ENCODE peak calls at places on chromosomes 7 and 10, in seven cellular contexts. R is psoas muscle, X is NCI-H2081, A is GDM1, F is HT1080, W is tibial artery, M is ACHN. B is an unnamed sample.
A peak's percentile ranks its signal among the peaks of the same experiment; 100 is the strongest.

GRCh38 chr7:44955733-44956132 is 23.1 kb downstream of the MYO1G start:
- DNase-seq in R (no peak), X (no peak), A (no peak), F (no peak), W (no peak), M (no peak), B (no peak)

GRCh38 chr10:112490543-112490942 is 43.5 kb downstream of the VTI1A start:
- DNase-seq in R (peak; percentile 50), X (peak; percentile 33), A (no peak), F (no peak), W (no peak), M (no peak), B (no peak)

GRCh38 chr10:58590152-58590551 is 77.5 kb downstream of the BICC1 start:
- DNase-seq in R (no peak), X (no peak), A (no peak), F (peak; percentile 73), W (no peak), M (peak; percentile 66), B (no peak)

GRCh38 chr7:89029864-89030263 is 234.3 kb upstream of the TEX47 start:
- DNase-seq in R (no peak), X (no peak), A (no peak), F (peak; percentile 90), W (no peak), M (no peak), B (no peak)

GRCh38 chr7:70797109-70797514 is 334.8 kb upstream of the GALNT17 start:
- DNase-seq in R (no peak), X (no peak), A (no peak), F (no peak), W (no peak), M (no peak), B (no peak)

GRCh38 chr7:28110427-28111012 is 70.1 kb downstream of the JAZF1 start:
- DNase-seq in R (no peak), X (no peak), A (no peak), F (no peak), W (no peak), M (no peak), B (no peak)

GRCh38 chr7:28666144-28666543 is 253.8 kb downstream of the CREB5 start:
- DNase-seq in R (no peak), X (no peak), A (no peak), F (peak; percentile 85), W (no peak), M (no peak), B (no peak)

GRCh38 chr7:108488902-108489538 is 32.8 kb upstream of the NRCAM start:
- DNase-seq in R (no peak), X (no peak), A (no peak), F (no peak), W (no peak), M (no peak), B (no peak)

GRCh38 chr10:99394256-99394655 is 36.2 kb downstream of the GOT1 start:
- DNase-seq in R (no peak), X (no peak), A (peak; percentile 13), F (no peak), W (no peak), M (no peak), B (no peak)

GRCh38 chr7:107105591-107106245 is 61.2 kb downstream of the PRKAR2B start:
- DNase-seq in R (no peak), X (no peak), A (no peak), F (no peak), W (no peak), M (no peak), B (no peak)

GRCh38 chr10:99235872-99236626 is 397 bp upstream of the HPSE2 start:
- DNase-seq in R (no peak), X (no peak), A (no peak), F (no peak), W (no peak), M (no peak), B (no peak)

GRCh38 chr7:43141091-43141490 is 28.6 kb downstream of the HECW1 start:
- DNase-seq in R (no peak), X (no peak), A (no peak), F (no peak), W (no peak), M (no peak), B (peak; percentile 93)

GRCh38 chr7:156125841-156126730 is 313.8 kb upstream of the SHH start:
- DNase-seq in R (no peak), X (no peak), A (no peak), F (no peak), W (no peak), M (no peak), B (no peak)

GRCh38 chr7:142869434-142869833 is 14.6 kb downstream of the EPHB6 start:
- DNase-seq in R (no peak), X (no peak), A (no peak), F (no peak), W (no peak), M (no peak), B (no peak)

GRCh38 chr10:59057350-59057749 is 119.1 kb upstream of the PHYHIPL start:
- DNase-seq in R (no peak), X (no peak), A (no peak), F (no peak), W (no peak), M (no peak), B (no peak)

GRCh38 chr7:31100445-31100844 is 48.3 kb downstream of the ADCYAP1R1 start:
- DNase-seq in R (no peak), X (no peak), A (no peak), F (peak; percentile 69), W (no peak), M (no peak), B (no peak)

GRCh38 chr7:139618482-139619366 is 95.2 kb downstream of the CLEC2L start:
- DNase-seq in R (no peak), X (peak; percentile 29), A (no peak), F (peak; percentile 29), W (no peak), M (peak; percentile 62), B (no peak)

GRCh38 chr7:5711419-5711818 is 70.0 kb downstream of the RNF216 start:
- DNase-seq in R (no peak), X (no peak), A (no peak), F (no peak), W (no peak), M (no peak), B (no peak)

GRCh38 chr7:91064938-91065337 is 199.3 kb upstream of the FZD1 start:
- DNase-seq in R (no peak), X (no peak), A (no peak), F (peak; percentile 22), W (no peak), M (no peak), B (no peak)

GRCh38 chr7:36683695-36684357 is 40.5 kb downstream of the AOAH start:
- DNase-seq in R (no peak), X (no peak), A (no peak), F (no peak), W (no peak), M (no peak), B (no peak)

GRCh38 chr10:105743343-105744056 is 1102.4 kb downstream of the SORCS3 start:
- DNase-seq in R (no peak), X (no peak), A (no peak), F (no peak), W (no peak), M (no peak), B (no peak)

GRCh38 chr7:108455833-108456677 is at the start of gene NRCAM:
- DNase-seq in R (peak; percentile 54), X (peak; percentile 92), A (no peak), F (peak; percentile 55), W (no peak), M (peak; percentile 31), B (peak; percentile 57)

GRCh38 chr10:50447691-50448090 is 176.1 kb downstream of the SGMS1 start:
- DNase-seq in R (no peak), X (no peak), A (no peak), F (peak; percentile 73), W (no peak), M (no peak), B (no peak)

GRCh38 chr7:147400221-147400689 is 1190.3 kb upstream of the C7orf33 start:
- DNase-seq in R (no peak), X (no peak), A (no peak), F (peak; percentile 11), W (no peak), M (peak; percentile 80), B (no peak)

GRCh38 chr10:81018898-81019890 is 481.5 kb downstream of the SH2D4B start:
- DNase-seq in R (no peak), X (peak; percentile 7), A (peak; percentile 8), F (peak; percentile 24), W (no peak), M (peak; percentile 60), B (peak; percentile 38)

GRCh38 chr7:158819571-158820203 is 9.6 kb downstream of the ESYT2 start:
- DNase-seq in R (no peak), X (no peak), A (no peak), F (no peak), W (no peak), M (peak; percentile 44), B (no peak)

GRCh38 chr7:78080241-78080640 is 281.7 kb downstream of the PHTF2 start:
- DNase-seq in R (no peak), X (no peak), A (no peak), F (no peak), W (no peak), M (no peak), B (no peak)

GRCh38 chr7:86209036-86209435 is 434.7 kb upstream of the GRM3 start:
- DNase-seq in R (no peak), X (no peak), A (no peak), F (no peak), W (no peak), M (no peak), B (no peak)

GRCh38 chr7:44220732-44221131 is 20.0 kb downstream of the YKT6 start:
- DNase-seq in R (peak; percentile 48), X (no peak), A (no peak), F (no peak), W (peak; percentile 61), M (no peak), B (no peak)

GRCh38 chr10:21314234-21314633 is 211.2 kb downstream of the SKIDA1 start:
- DNase-seq in R (no peak), X (no peak), A (no peak), F (no peak), W (no peak), M (no peak), B (no peak)

GRCh38 chr7:150379590-150380379 is 655 bp downstream of the ZNF775 start:
- DNase-seq in R (no peak), X (no peak), A (no peak), F (no peak), W (no peak), M (peak; percentile 50), B (no peak)

GRCh38 chr10:131311661-131312260 is at the start of gene TCERG1L:
- DNase-seq in R (no peak), X (no peak), A (no peak), F (no peak), W (no peak), M (no peak), B (no peak)

B was measured in iPS DF 19.7.